ENCODE peak calls at places on chromosomes 5 and 9, in ten cellular contexts. C is GM23248; A is left ventricle myocardium inferior; J is cardiac fibroblast; P is CD8-positive, alpha-beta T cell; Q is cardiac muscle cell; G is gastrocnemius medialis; D is Karpas-422; E is adipocyte; B is lower lobe of right lung. Z is an unnamed sample.
A peak's percentile ranks its signal among the peaks of the same experiment; 100 is the strongest.

GRCh38 chr5:116543501-116543900 is 31.1 kb downstream of the SEMA6A start:
- DNase-seq in C (no peak), P (no peak), A (no peak), B (no peak), J (no peak), Q (no peak), G (no peak), E (no peak), D (no peak), Z (no peak)

GRCh38 chr9:36136277-36136893 is at the start of gene GLIPR2:
- DNase-seq in P (peak; percentile 73), G (peak; percentile 52), C (peak; percentile 86), E (peak; percentile 91), Q (peak; percentile 79), J (peak; percentile 66), D (peak; percentile 90), B (peak; percentile 92), A (peak; percentile 83), Z (peak; percentile 53)

GRCh38 chr5:79759436-79759835 is 69.8 kb downstream of the CMYA5 start:
- DNase-seq in B (no peak), P (no peak), J (peak; percentile 52), C (peak; percentile 92), Q (peak; percentile 58), A (no peak), G (peak; percentile 66), E (peak; percentile 67), D (no peak), Z (no peak)

GRCh38 chr9:125343518-125344284 is 82.1 kb downstream of the GAPVD1 start:
- DNase-seq in J (peak; percentile 75), P (no peak), E (peak; percentile 23), G (no peak), A (no peak), C (peak; percentile 61), D (no peak), Q (peak; percentile 69), B (no peak), Z (no peak)

GRCh38 chr5:39998518-39998917 is 573.7 kb upstream of the DAB2 start:
- DNase-seq in A (no peak), P (no peak), C (peak; percentile 1), B (no peak), G (no peak), E (peak; percentile 47), J (no peak), D (no peak), Q (no peak), Z (no peak)

GRCh38 chr5:157026789-157027424 is 32.0 kb downstream of the HAVCR1 start:
- DNase-seq in A (no peak), C (peak; percentile 14), G (no peak), P (no peak), D (peak; percentile 48), J (no peak), B (no peak), E (no peak), Q (no peak), Z (peak; percentile 8)

GRCh38 chr5:141528401-141528984 is 39.6 kb downstream of the PCDHGC5 start:
- DNase-seq in P (no peak), G (peak; percentile 41), D (no peak), A (peak; percentile 59), E (no peak), Q (peak; percentile 63), J (peak; percentile 26), C (peak; percentile 82), B (no peak), Z (no peak)

GRCh38 chr5:92374859-92375258 is 991.7 kb upstream of the ARRDC3 start:
- DNase-seq in G (no peak), E (no peak), B (no peak), Q (no peak), J (no peak), D (no peak), C (no peak), P (no peak), A (no peak), Z (no peak)

GRCh38 chr5:126512451-126512850 is 82.6 kb downstream of the ALDH7A1 start:
- DNase-seq in D (no peak), Q (no peak), P (no peak), E (no peak), J (no peak), G (no peak), B (no peak), C (no peak), A (no peak), Z (no peak)

GRCh38 chr9:36218411-36218901 is 27.7 kb downstream of the CLTA start:
- DNase-seq in D (no peak), P (no peak), E (no peak), Q (no peak), A (no peak), G (no peak), J (no peak), C (no peak), B (no peak), Z (no peak)

GRCh38 chr5:54312499-54312898 is 2.1 kb upstream of the ARL15 start:
- DNase-seq in Q (no peak), B (no peak), P (no peak), D (no peak), E (no peak), G (no peak), J (no peak), C (no peak), A (no peak), Z (no peak)

GRCh38 chr9:130833324-130833990 is 1.6 kb upstream of the ABL1 start:
- DNase-seq in Q (peak; percentile 18), G (no peak), P (no peak), D (no peak), C (no peak), B (no peak), E (no peak), J (peak; percentile 41), A (no peak), Z (no peak)
- H3K4me3 ChIP-seq in Q (no peak overlapping the region), G (no peak overlapping the region), P (no peak overlapping the region), D (peak overlapping the region; percentile 61), C (no peak overlapping the region), B (peak overlapping the region; percentile 72), E (peak overlapping the region; percentile 77), J (no peak overlapping the region), A (peak overlapping the region; percentile 77), Z (no peak overlapping the region)

DNA sequence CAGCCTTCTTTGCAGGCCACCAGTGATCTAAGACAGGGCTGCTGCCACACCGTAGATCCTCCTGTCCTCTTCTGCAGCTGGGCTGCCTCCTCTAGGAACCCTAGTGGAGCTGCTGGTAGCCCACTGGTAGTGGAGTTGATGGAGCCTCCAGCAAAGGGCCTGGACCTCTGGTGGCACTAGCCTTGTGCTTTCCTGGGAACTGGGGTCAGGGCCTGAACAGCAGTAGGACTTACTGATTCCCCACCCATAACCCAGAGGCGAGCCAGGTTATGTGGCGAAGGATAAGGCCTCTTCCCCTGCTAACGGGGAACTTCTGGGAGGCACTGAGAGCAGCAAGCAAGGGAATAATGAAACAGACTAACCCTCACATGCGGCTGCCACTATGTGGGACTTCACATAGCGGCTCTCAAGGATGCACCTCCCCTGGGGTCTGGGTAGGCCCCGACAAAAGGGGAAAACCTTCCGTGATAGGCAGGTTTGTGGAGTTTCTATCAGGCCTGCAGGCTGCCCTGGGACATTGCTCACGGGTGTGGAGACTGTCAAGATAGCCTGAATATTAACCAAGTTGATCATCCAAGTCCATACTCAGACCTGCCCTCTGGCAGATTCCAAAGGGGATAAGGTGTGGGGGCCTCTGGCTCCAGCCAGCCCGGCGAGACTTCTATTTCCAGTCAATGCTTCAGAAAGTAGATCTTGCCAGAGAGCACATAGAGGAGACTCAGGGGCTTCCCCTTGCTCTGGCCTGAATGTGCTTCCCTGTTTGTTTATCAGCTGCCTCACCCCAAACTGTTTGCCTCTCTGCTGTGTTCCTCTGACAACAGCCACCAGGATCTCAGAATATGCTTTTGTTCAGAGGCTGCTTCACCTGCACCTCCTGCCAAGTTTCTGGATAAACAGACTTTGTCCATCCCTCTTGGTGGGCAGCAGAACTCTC is 7.4 kb downstream of the SLC22A4 start:
- DNase-seq in A (no peak), B (no peak), Q (no peak), P (no peak), J (no peak), E (no peak), C (no peak), G (no peak), D (no peak), Z (no peak)
- H3K4me3 ChIP-seq in A (no peak overlapping the region), B (no peak overlapping the region), Q (no peak overlapping the region), P (no peak overlapping the region), J (no peak overlapping the region), E (no peak overlapping the region), C (no peak overlapping the region), G (no peak overlapping the region), D (no peak overlapping the region), Z (no peak overlapping the region)

DNA sequence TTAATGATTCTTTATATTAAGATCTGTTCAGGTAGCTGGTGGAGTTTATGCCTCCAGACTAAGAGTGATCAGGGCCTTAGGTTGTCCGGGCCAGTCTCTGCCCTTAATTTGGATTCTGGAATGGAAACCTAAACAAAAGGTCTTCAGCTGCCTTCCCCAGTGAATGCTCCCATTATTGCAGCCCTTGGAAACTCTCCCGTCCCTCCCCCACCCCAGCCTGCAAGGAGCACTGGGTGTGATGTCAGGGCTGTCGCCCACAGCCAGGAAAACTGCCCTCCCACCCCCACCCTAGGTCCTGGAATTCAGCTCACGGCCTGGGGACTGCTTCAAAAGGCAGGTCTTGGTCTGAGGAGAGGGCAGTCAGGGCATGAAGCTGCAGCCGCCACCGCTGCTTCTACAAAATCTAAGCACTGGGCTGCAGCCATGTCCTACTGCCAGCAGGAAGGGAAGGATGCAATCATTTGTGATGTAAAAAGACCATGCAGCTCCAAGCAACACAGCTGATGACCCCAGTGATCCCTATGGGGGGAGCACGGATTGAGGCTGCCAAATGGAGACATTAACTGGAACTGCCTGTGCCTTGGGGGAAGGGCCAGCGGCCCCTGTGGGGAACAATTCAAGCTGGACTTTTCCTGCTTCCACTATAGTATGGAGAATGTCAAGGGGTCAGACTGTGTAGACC is 11.4 kb downstream of the GRHPR start:
- DNase-seq in A (no peak), J (no peak), E (no peak), C (no peak), B (no peak), Q (no peak), P (no peak), G (no peak), D (no peak), Z (no peak)
- H3K4me3 ChIP-seq in A (no peak overlapping the region), J (no peak overlapping the region), E (no peak overlapping the region), C (no peak overlapping the region), B (no peak overlapping the region), Q (no peak overlapping the region), P (no peak overlapping the region), G (no peak overlapping the region), D (no peak overlapping the region), Z (no peak overlapping the region)

DNA sequence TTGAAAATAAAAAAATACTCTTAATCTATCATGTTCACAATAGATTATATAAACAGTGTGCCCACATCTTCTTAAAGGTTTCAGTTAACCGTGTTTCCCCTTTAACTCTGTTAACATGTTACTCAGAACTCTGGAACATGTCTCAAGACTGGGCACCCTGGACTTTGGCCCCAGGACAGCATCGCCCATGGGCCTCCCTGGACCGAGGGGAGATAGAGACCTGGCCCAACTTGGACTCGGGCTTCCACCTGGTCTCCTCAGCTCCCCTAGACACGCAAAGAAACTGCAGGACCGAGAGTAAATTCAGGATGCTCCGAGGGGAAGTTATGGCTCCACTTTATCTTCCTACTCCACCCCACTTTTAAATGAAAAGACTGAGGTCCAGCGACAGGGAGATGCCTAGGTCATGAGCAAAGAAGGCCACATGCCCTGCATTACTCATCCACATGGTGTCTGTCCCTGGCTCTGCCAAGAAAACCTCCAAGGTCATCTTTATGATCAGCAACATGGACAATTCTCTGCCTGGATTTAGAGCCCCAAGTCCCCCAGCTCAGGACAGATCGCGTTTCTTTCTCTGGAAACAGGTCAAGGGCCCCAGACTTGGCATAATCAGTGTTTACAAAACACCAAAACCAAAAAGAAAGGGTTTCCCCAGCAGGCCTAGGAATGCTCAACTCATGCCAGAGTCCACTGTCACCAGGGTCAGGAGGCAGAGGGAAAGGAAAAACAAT is 17.3 kb downstream of the GPX3 start:
- DNase-seq in D (no peak), J (peak; percentile 75), E (peak; percentile 90), P (no peak), C (peak; percentile 82), Q (peak; percentile 82), B (no peak), G (peak; percentile 81), A (no peak), Z (no peak)
- H3K4me3 ChIP-seq in D (no peak overlapping the region), J (no peak overlapping the region), E (no peak overlapping the region), P (no peak overlapping the region), C (no peak overlapping the region), Q (no peak overlapping the region), B (no peak overlapping the region), G (no peak overlapping the region), A (no peak overlapping the region), Z (no peak overlapping the region)

Z was measured in Jurkat, Clone E6-1.